ENCODE peak calls at places on chromosomes 16 and 17, in ten cellular contexts. V is amygdala; L is LoVo; E is ELR; Y is MCF 10A; X is occipital lobe; G is AG09309; P is CD8-positive, alpha-beta T cell; Q is activated T-helper 1 cell treated with anti-CD3 and anti-CD28 coated beads, Interleukin-12 subunit alpha, Interleukin-12 subunit beta, Interleukin-2, Interleukin-4 antibody, amounts not matched to agents 30 ng/mL and 10 ng/mL and 1 ng/mL, durations not matched to agents 14 hours and 24 hours and 36 hours; B is nephron progenitor cell. I is an unnamed sample.

GRCh38 chr17:42881768-42882565 is 18.6 kb upstream of the G6PC1 start:
- DNase-seq in V (no peak), L (no peak), E (no peak), Y (no peak), X (no peak), G (no peak), P (no peak), Q (no peak), B (no peak), I (no peak)

GRCh38 chr17:75783069-75783783 is 1.4 kb upstream of the UNK start:
- DNase-seq in V (no peak), L (peak; percentile 75), E (peak; percentile 84), Y (peak; percentile 58), X (no peak), G (peak; percentile 33), P (no peak), Q (no peak), B (no peak), I (no peak)

GRCh38 chr17:54971147-54971546 is 2.6 kb downstream of the STXBP4 start:
- DNase-seq in V (no peak), L (no peak), E (no peak), Y (no peak), X (no peak), G (no peak), P (no peak), Q (no peak), B (no peak), I (no peak)

GRCh38 chr17:66200685-66201092 is 8.8 kb upstream of the CEP112 start:
- DNase-seq in V (peak; percentile 1), L (no peak), E (peak; percentile 88), Y (peak; percentile 79), X (peak; percentile 11), G (peak; percentile 52), P (peak; percentile 3), Q (peak; percentile 14), B (peak; percentile 44), I (no peak)

GRCh38 chr17:45003877-45004276 is 35.8 kb upstream of the C1QL1 start:
- DNase-seq in V (no peak), L (no peak), E (no peak), Y (no peak), X (no peak), G (no peak), P (no peak), Q (no peak), B (no peak), I (no peak)

GRCh38 chr17:412211-413015 is 59.8 kb upstream of the RPH3AL start:
- DNase-seq in V (peak; percentile 4), L (peak; percentile 37), E (peak; percentile 74), Y (peak; percentile 66), X (no peak), G (peak; percentile 25), P (peak; percentile 39), Q (peak; percentile 50), B (peak; percentile 53), I (peak; percentile 40)

GRCh38 chr16:11315499-11315898 is 29.8 kb upstream of the RMI2 start:
- DNase-seq in V (no peak), L (no peak), E (peak; percentile 61), Y (no peak), X (no peak), G (no peak), P (no peak), Q (no peak), B (peak; percentile 61), I (no peak)

GRCh38 chr17:31371511-31372097 is 19.9 kb upstream of the RAB11FIP4 start:
- DNase-seq in V (no peak), L (no peak), E (peak; percentile 81), Y (no peak), X (no peak), G (no peak), P (no peak), Q (no peak), B (no peak), I (no peak)

GRCh38 chr17:49403514-49404289 is 11.0 kb downstream of the PHB1 start:
- DNase-seq in V (no peak), L (no peak), E (no peak), Y (no peak), X (peak; percentile 18), G (no peak), P (no peak), Q (no peak), B (no peak), I (peak; percentile 45)

GRCh38 chr17:34619687-34620217 is 40.4 kb downstream of the TMEM132E start:
- DNase-seq in V (no peak), L (no peak), E (no peak), Y (no peak), X (no peak), G (no peak), P (no peak), Q (no peak), B (no peak), I (no peak)

GRCh38 chr17:81656118-81656743 is at the start of gene PDE6G:
- DNase-seq in V (no peak), L (no peak), E (no peak), Y (no peak), X (no peak), G (no peak), P (no peak), Q (no peak), B (no peak), I (no peak)

I was measured in dorsolateral prefrontal cortex.